ENCODE peak calls at places on chromosome 3, in six cellular contexts. One of them, this sample, is unnamed. For H3K27me3, the result is how much of the 10 kb centered on the place peaks cover.

GRCh38 chr3:69086133-69086722 is 1.5 kb downstream of the ARL6IP5 start:
- DNase-seq in CD4-positive, alpha-beta T cell: peak
- DNase-seq in CD4-positive, CD25-positive, alpha-beta regulatory T cell: peak
- DNase-seq in heart left ventricle: peak
- DNase-seq in SK-N-SH: peak
- DNase-seq in sigmoid colon: peak
- DNase-seq in this sample: peak

GRCh38 chr3:161371441-161372320 is at the start of gene SPTSSB:
- DNase-seq in CD4-positive, CD25-positive, alpha-beta regulatory T cell: peak
- DNase-seq in sigmoid colon: peak
- DNase-seq in heart left ventricle: peak
- DNase-seq in CD4-positive, alpha-beta T cell: peak
- DNase-seq in SK-N-SH: peak
- DNase-seq in this sample: peak

GRCh38 chr3:104349836-104350235 is 1016.9 kb upstream of the ALCAM start:
- DNase-seq in CD4-positive, alpha-beta T cell: no peak
- DNase-seq in heart left ventricle: no peak
- DNase-seq in sigmoid colon: no peak
- DNase-seq in CD4-positive, CD25-positive, alpha-beta regulatory T cell: no peak
- DNase-seq in SK-N-SH: no peak
- DNase-seq in this sample: no peak

GRCh38 chr3:106209482-106209881 is 340.7 kb upstream of the CBLB start:
- DNase-seq in CD4-positive, alpha-beta T cell: no peak
- DNase-seq in sigmoid colon: no peak
- DNase-seq in SK-N-SH: no peak
- DNase-seq in heart left ventricle: no peak
- DNase-seq in CD4-positive, CD25-positive, alpha-beta regulatory T cell: no peak
- DNase-seq in this sample: no peak

GRCh38 chr3:61579685-61580084 is 18.3 kb downstream of the PTPRG start:
- DNase-seq in CD4-positive, alpha-beta T cell: no peak
- DNase-seq in heart left ventricle: no peak
- DNase-seq in SK-N-SH: no peak
- DNase-seq in CD4-positive, CD25-positive, alpha-beta regulatory T cell: no peak
- DNase-seq in sigmoid colon: no peak
- DNase-seq in this sample: no peak

GRCh38 chr3:120552184-120553020 is 43.7 kb upstream of the NDUFB4 start:
- DNase-seq in SK-N-SH: no peak
- DNase-seq in sigmoid colon: no peak
- DNase-seq in CD4-positive, CD25-positive, alpha-beta regulatory T cell: no peak
- DNase-seq in CD4-positive, alpha-beta T cell: no peak
- DNase-seq in heart left ventricle: peak
- DNase-seq in this sample: no peak

GRCh38 chr3:133474251-133474801 is 74.5 kb downstream of the BFSP2 start:
- DNase-seq in CD4-positive, alpha-beta T cell: no peak
- DNase-seq in sigmoid colon: peak
- DNase-seq in CD4-positive, CD25-positive, alpha-beta regulatory T cell: no peak
- DNase-seq in heart left ventricle: peak
- DNase-seq in SK-N-SH: no peak
- DNase-seq in this sample: no peak

GRCh38 chr3:194607592-194608386 is 25.4 kb downstream of the TMEM44 start:
- DNase-seq in sigmoid colon: no peak
- DNase-seq in CD4-positive, alpha-beta T cell: no peak
- DNase-seq in CD4-positive, CD25-positive, alpha-beta regulatory T cell: no peak
- DNase-seq in heart left ventricle: no peak
- DNase-seq in SK-N-SH: no peak
- DNase-seq in this sample: no peak

GRCh38 chr3:148459931-148460513 is 237.7 kb upstream of the AGTR1 start:
- DNase-seq in CD4-positive, alpha-beta T cell: no peak
- DNase-seq in SK-N-SH: no peak
- DNase-seq in CD4-positive, CD25-positive, alpha-beta regulatory T cell: no peak
- DNase-seq in heart left ventricle: no peak
- DNase-seq in sigmoid colon: no peak
- DNase-seq in this sample: no peak

GRCh38 chr3:113615976-113616375 is 80.5 kb downstream of the USF3 start:
- DNase-seq in sigmoid colon: peak
- DNase-seq in CD4-positive, alpha-beta T cell: no peak
- DNase-seq in SK-N-SH: no peak
- DNase-seq in CD4-positive, CD25-positive, alpha-beta regulatory T cell: no peak
- DNase-seq in heart left ventricle: peak
- DNase-seq in this sample: no peak

GRCh38 chr3:8413337-8413926 is 88.2 kb upstream of the LMCD1 start:
- DNase-seq in CD4-positive, alpha-beta T cell: no peak
- DNase-seq in sigmoid colon: no peak
- DNase-seq in SK-N-SH: no peak
- DNase-seq in CD4-positive, CD25-positive, alpha-beta regulatory T cell: no peak
- DNase-seq in heart left ventricle: peak
- DNase-seq in this sample: no peak

GRCh38 chr3:49805367-49805782 is 2.3 kb downstream of the INKA1 start:
- DNase-seq in CD4-positive, alpha-beta T cell: no peak
- DNase-seq in sigmoid colon: peak
- DNase-seq in CD4-positive, CD25-positive, alpha-beta regulatory T cell: no peak
- DNase-seq in heart left ventricle: peak
- DNase-seq in SK-N-SH: peak
- DNase-seq in this sample: peak

GRCh38 chr3:8423307-8423706 is 78.3 kb upstream of the LMCD1 start:
- DNase-seq in CD4-positive, alpha-beta T cell: no peak
- DNase-seq in SK-N-SH: no peak
- DNase-seq in heart left ventricle: no peak
- DNase-seq in sigmoid colon: no peak
- DNase-seq in CD4-positive, CD25-positive, alpha-beta regulatory T cell: no peak
- DNase-seq in this sample: no peak

GRCh38 chr3:52046186-52046913 is 10.0 kb downstream of the DUSP7 start:
- DNase-seq in SK-N-SH: peak
- DNase-seq in sigmoid colon: no peak
- DNase-seq in CD4-positive, CD25-positive, alpha-beta regulatory T cell: no peak
- DNase-seq in CD4-positive, alpha-beta T cell: no peak
- DNase-seq in heart left ventricle: no peak
- DNase-seq in this sample: peak

GRCh38 chr3:126655887-126656286 is 963 bp upstream of the TXNRD3 start:
- DNase-seq in SK-N-SH: no peak
- DNase-seq in sigmoid colon: peak
- DNase-seq in CD4-positive, CD25-positive, alpha-beta regulatory T cell: no peak
- DNase-seq in heart left ventricle: no peak
- DNase-seq in CD4-positive, alpha-beta T cell: no peak
- DNase-seq in this sample: no peak

GRCh38 chr3:126657901-126658300 is 3.0 kb upstream of the TXNRD3 start:
- DNase-seq in CD4-positive, CD25-positive, alpha-beta regulatory T cell: no peak
- DNase-seq in heart left ventricle: no peak
- DNase-seq in SK-N-SH: no peak
- DNase-seq in sigmoid colon: peak
- DNase-seq in CD4-positive, alpha-beta T cell: no peak
- DNase-seq in this sample: no peak

GRCh38 chr3:126658584-126658983 is 3.7 kb upstream of the TXNRD3 start:
- DNase-seq in sigmoid colon: peak
- DNase-seq in heart left ventricle: no peak
- DNase-seq in CD4-positive, alpha-beta T cell: no peak
- DNase-seq in SK-N-SH: no peak
- DNase-seq in CD4-positive, CD25-positive, alpha-beta regulatory T cell: no peak
- DNase-seq in this sample: no peak

GRCh38 chr3:126656376-126657134 is 1.6 kb upstream of the TXNRD3 start:
- DNase-seq in sigmoid colon: peak
- DNase-seq in heart left ventricle: no peak
- DNase-seq in CD4-positive, alpha-beta T cell: no peak
- DNase-seq in CD4-positive, CD25-positive, alpha-beta regulatory T cell: no peak
- DNase-seq in SK-N-SH: no peak
- DNase-seq in this sample: no peak

DNA sequence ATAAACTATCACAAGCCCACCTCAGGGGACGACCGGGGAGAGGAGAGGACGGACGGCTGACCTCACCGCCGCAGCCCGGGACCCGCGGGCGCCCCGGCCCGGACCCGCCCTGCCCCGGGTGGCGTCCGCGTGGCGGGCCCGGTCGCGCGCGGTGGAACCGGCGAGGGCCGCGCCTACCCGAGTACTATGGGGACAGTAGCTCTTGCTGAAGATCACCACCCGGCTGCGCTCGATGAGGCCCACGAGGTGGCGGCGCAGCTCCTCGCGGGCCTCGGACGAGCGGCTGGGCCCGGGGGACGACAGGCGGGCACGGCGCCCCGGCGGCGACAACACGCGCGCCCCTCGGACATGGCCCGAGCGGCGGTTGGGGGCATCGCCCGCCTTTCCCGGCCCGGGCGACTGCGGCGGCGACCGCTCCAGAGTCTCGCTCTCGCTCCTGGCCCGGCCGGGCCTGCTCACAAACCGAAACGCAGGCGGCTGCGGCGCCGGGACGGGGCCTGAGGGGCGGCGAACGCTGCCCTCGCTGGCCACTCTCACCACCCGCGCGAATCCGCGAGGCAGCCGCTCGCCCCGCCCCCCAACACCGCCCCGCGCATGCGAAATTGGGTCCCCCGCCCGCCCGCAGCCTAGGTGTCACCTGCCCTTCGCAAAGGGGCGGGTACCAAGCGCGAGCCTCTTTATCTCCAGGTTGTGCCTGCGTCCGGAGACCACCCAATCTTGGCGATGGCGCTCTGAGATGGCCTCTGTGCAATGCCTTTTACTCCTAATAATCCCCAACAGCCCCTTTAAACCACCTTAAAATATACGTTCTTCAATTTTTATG is at the start of gene TXNRD3:
- DNase-seq in CD4-positive, alpha-beta T cell: peak
- DNase-seq in heart left ventricle: peak
- DNase-seq in sigmoid colon: peak
- DNase-seq in CD4-positive, CD25-positive, alpha-beta regulatory T cell: peak
- DNase-seq in SK-N-SH: peak
- DNase-seq in this sample: peak
- H3K27me3 ChIP-seq in CD4-positive, alpha-beta T cell: under half
- H3K27me3 ChIP-seq in heart left ventricle: under half
- H3K27me3 ChIP-seq in sigmoid colon: under half
- H3K27me3 ChIP-seq in CD4-positive, CD25-positive, alpha-beta regulatory T cell: under half
- H3K27me3 ChIP-seq in SK-N-SH: under half
- H3K27me3 ChIP-seq in this sample: under half

DNA sequence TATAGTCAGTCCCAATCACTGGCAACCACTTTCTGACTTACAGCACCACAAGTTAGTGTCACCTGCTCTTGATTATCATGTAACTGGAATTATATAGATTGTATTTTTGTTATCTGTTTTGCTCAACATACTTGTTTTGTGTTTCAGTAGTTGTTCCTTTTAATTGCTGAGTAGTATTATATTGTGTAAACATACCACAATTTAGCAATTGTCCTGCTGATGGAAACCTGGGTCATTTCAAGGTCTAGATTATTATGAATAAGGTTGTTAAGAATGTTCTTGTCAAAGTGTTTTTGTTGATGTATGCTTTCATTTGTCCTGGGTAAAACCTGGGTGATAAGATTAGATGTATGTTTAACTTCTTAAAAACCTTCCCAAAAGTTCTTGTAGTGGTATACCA is 82.1 kb upstream of the MELTF start:
- DNase-seq in CD4-positive, alpha-beta T cell: no peak
- DNase-seq in heart left ventricle: no peak
- DNase-seq in SK-N-SH: no peak
- DNase-seq in sigmoid colon: no peak
- DNase-seq in CD4-positive, CD25-positive, alpha-beta regulatory T cell: no peak
- DNase-seq in this sample: no peak
- H3K27me3 ChIP-seq in CD4-positive, alpha-beta T cell: under half
- H3K27me3 ChIP-seq in heart left ventricle: under half
- H3K27me3 ChIP-seq in SK-N-SH: under half
- H3K27me3 ChIP-seq in sigmoid colon: under half
- H3K27me3 ChIP-seq in CD4-positive, CD25-positive, alpha-beta regulatory T cell: under half
- H3K27me3 ChIP-seq in this sample: under half

DNA sequence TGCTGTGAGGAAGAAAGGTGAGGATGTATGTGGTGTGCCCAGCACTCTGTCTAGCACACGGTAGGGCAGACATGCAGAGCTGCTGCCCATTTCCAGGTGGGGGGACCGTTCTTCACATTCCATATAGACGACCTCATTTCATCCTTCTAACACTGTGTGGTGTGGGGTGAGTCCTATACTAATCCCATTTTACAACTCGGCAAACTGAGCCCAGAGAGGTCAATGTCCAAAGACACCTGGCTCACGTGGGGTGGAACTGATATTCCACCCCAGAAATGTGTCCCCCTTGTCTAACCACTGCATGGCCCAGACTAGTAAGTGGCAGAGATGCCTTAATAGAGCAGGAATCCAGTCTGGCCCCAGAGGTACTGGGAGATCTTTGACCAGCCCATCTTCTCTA is 119.2 kb downstream of the FBLN2 start:
- DNase-seq in SK-N-SH: no peak
- DNase-seq in sigmoid colon: no peak
- DNase-seq in heart left ventricle: no peak
- DNase-seq in CD4-positive, CD25-positive, alpha-beta regulatory T cell: no peak
- DNase-seq in CD4-positive, alpha-beta T cell: no peak
- DNase-seq in this sample: no peak
- H3K27me3 ChIP-seq in SK-N-SH: under half
- H3K27me3 ChIP-seq in sigmoid colon: under half
- H3K27me3 ChIP-seq in heart left ventricle: under half
- H3K27me3 ChIP-seq in CD4-positive, CD25-positive, alpha-beta regulatory T cell: under half
- H3K27me3 ChIP-seq in CD4-positive, alpha-beta T cell: under half
- H3K27me3 ChIP-seq in this sample: half or more

GRCh38 chr3:147420361-147421183 is 11.4 kb downstream of the ZIC1 start:
- DNase-seq in CD4-positive, alpha-beta T cell: no peak
- DNase-seq in SK-N-SH: peak
- DNase-seq in sigmoid colon: no peak
- DNase-seq in CD4-positive, CD25-positive, alpha-beta regulatory T cell: no peak
- DNase-seq in heart left ventricle: no peak
- DNase-seq in this sample: no peak

GRCh38 chr3:147421184-147421912 is 12.2 kb downstream of the ZIC1 start:
- DNase-seq in CD4-positive, CD25-positive, alpha-beta regulatory T cell: no peak
- DNase-seq in CD4-positive, alpha-beta T cell: no peak
- DNase-seq in heart left ventricle: no peak
- DNase-seq in sigmoid colon: no peak
- DNase-seq in SK-N-SH: peak
- DNase-seq in this sample: no peak

GRCh38 chr3:147418352-147418751 is 9.2 kb downstream of the ZIC1 start:
- DNase-seq in SK-N-SH: no peak
- DNase-seq in CD4-positive, CD25-positive, alpha-beta regulatory T cell: no peak
- DNase-seq in sigmoid colon: no peak
- DNase-seq in CD4-positive, alpha-beta T cell: no peak
- DNase-seq in heart left ventricle: no peak
- DNase-seq in this sample: no peak

GRCh38 chr3:147419062-147419701 is 10.0 kb downstream of the ZIC1 start:
- DNase-seq in heart left ventricle: no peak
- DNase-seq in SK-N-SH: peak
- DNase-seq in CD4-positive, CD25-positive, alpha-beta regulatory T cell: no peak
- DNase-seq in CD4-positive, alpha-beta T cell: no peak
- DNase-seq in sigmoid colon: no peak
- DNase-seq in this sample: no peak

GRCh38 chr3:147419731-147420360 is 10.7 kb downstream of the ZIC1 start:
- DNase-seq in CD4-positive, CD25-positive, alpha-beta regulatory T cell: no peak
- DNase-seq in SK-N-SH: no peak
- DNase-seq in heart left ventricle: no peak
- DNase-seq in sigmoid colon: no peak
- DNase-seq in CD4-positive, alpha-beta T cell: no peak
- DNase-seq in this sample: no peak
- H3K27me3 ChIP-seq in CD4-positive, CD25-positive, alpha-beta regulatory T cell: half or more
- H3K27me3 ChIP-seq in SK-N-SH: half or more
- H3K27me3 ChIP-seq in heart left ventricle: half or more
- H3K27me3 ChIP-seq in sigmoid colon: half or more
- H3K27me3 ChIP-seq in CD4-positive, alpha-beta T cell: half or more
- H3K27me3 ChIP-seq in this sample: half or more

GRCh38 chr3:108718454-108718853 is 38.8 kb downstream of the RETNLB start:
- DNase-seq in heart left ventricle: no peak
- DNase-seq in sigmoid colon: no peak
- DNase-seq in CD4-positive, CD25-positive, alpha-beta regulatory T cell: no peak
- DNase-seq in CD4-positive, alpha-beta T cell: no peak
- DNase-seq in SK-N-SH: no peak
- DNase-seq in this sample: no peak
- H3K27me3 ChIP-seq in heart left ventricle: under half
- H3K27me3 ChIP-seq in sigmoid colon: under half
- H3K27me3 ChIP-seq in CD4-positive, CD25-positive, alpha-beta regulatory T cell: under half
- H3K27me3 ChIP-seq in CD4-positive, alpha-beta T cell: under half
- H3K27me3 ChIP-seq in SK-N-SH: under half
- H3K27me3 ChIP-seq in this sample: under half

This sample was measured in suprapubic skin.